ENCODE peak calls at places on chromosomes 2 and 18, in four cellular contexts. One of them, this sample, is unnamed.
A peak's percentile ranks its signal among the peaks of the same experiment; 100 is the strongest.

GRCh38 chr2:60641866-60642788 is 88.7 kb upstream of the BCL11A start:
- DNase-seq in brain microvascular endothelial cell: peak; percentile 29
- DNase-seq in fibroblast of mammary gland: peak; percentile 70
- DNase-seq in AG09309: peak; percentile 13
- DNase-seq in this sample: peak; percentile 60

GRCh38 chr2:147689510-147689909 is 155.3 kb upstream of the ACVR2A start:
- DNase-seq in AG09309: no peak
- DNase-seq in brain microvascular endothelial cell: no peak
- DNase-seq in fibroblast of mammary gland: no peak
- DNase-seq in this sample: no peak

GRCh38 chr2:101881131-101881530 is 110.6 kb upstream of the IL1R2 start:
- DNase-seq in brain microvascular endothelial cell: no peak
- DNase-seq in AG09309: no peak
- DNase-seq in fibroblast of mammary gland: no peak
- DNase-seq in this sample: no peak

GRCh38 chr2:198930170-198930569 is 527.6 kb downstream of the SATB2 start:
- DNase-seq in brain microvascular endothelial cell: no peak
- DNase-seq in fibroblast of mammary gland: no peak
- DNase-seq in AG09309: no peak
- DNase-seq in this sample: peak; percentile 19

GRCh38 chr2:164560181-164560792 is 61.0 kb downstream of the GRB14 start:
- DNase-seq in AG09309: peak; percentile 11
- DNase-seq in brain microvascular endothelial cell: peak; percentile 23
- DNase-seq in fibroblast of mammary gland: peak; percentile 32
- DNase-seq in this sample: peak; percentile 30

GRCh38 chr18:54390838-54391237 is 33.1 kb downstream of the C18orf54 start:
- DNase-seq in AG09309: no peak
- DNase-seq in fibroblast of mammary gland: no peak
- DNase-seq in brain microvascular endothelial cell: no peak
- DNase-seq in this sample: no peak

GRCh38 chr2:34241905-34242740 is 643.0 kb upstream of the FAM98A start:
- DNase-seq in fibroblast of mammary gland: no peak
- DNase-seq in AG09309: no peak
- DNase-seq in brain microvascular endothelial cell: no peak
- DNase-seq in this sample: no peak

GRCh38 chr2:72141881-72142742 is 5.5 kb downstream of the CYP26B1 start:
- DNase-seq in AG09309: no peak
- DNase-seq in fibroblast of mammary gland: no peak
- DNase-seq in brain microvascular endothelial cell: no peak
- DNase-seq in this sample: no peak

GRCh38 chr2:105756435-105756834 is 11.7 kb downstream of the NCK2 start:
- DNase-seq in brain microvascular endothelial cell: no peak
- DNase-seq in fibroblast of mammary gland: no peak
- DNase-seq in AG09309: no peak
- DNase-seq in this sample: no peak

GRCh38 chr2:71157124-71157802 is 26.8 kb downstream of the MPHOSPH10 start:
- DNase-seq in brain microvascular endothelial cell: peak; percentile 24
- DNase-seq in fibroblast of mammary gland: peak; percentile 29
- DNase-seq in AG09309: no peak
- DNase-seq in this sample: peak; percentile 60

GRCh38 chr2:224904390-224904789 is 137.9 kb downstream of the DOCK10 start:
- DNase-seq in brain microvascular endothelial cell: no peak
- DNase-seq in AG09309: no peak
- DNase-seq in fibroblast of mammary gland: peak; percentile 59
- DNase-seq in this sample: peak; percentile 42

GRCh38 chr2:118443596-118443995 is 355.3 kb downstream of the INSIG2 start:
- DNase-seq in brain microvascular endothelial cell: peak; percentile 35
- DNase-seq in fibroblast of mammary gland: peak; percentile 92
- DNase-seq in AG09309: peak; percentile 23
- DNase-seq in this sample: peak; percentile 80

GRCh38 chr2:223865124-223865523 is 27.7 kb upstream of the AP1S3 start:
- DNase-seq in fibroblast of mammary gland: no peak
- DNase-seq in brain microvascular endothelial cell: no peak
- DNase-seq in AG09309: no peak
- DNase-seq in this sample: no peak

GRCh38 chr18:44841221-44841620 is 160.5 kb downstream of the SETBP1 start:
- DNase-seq in AG09309: no peak
- DNase-seq in brain microvascular endothelial cell: peak; percentile 9
- DNase-seq in fibroblast of mammary gland: peak; percentile 37
- DNase-seq in this sample: no peak

GRCh38 chr2:202025816-202026215 is 7.8 kb upstream of the FZD7 start:
- DNase-seq in fibroblast of mammary gland: no peak
- DNase-seq in brain microvascular endothelial cell: no peak
- DNase-seq in AG09309: peak; percentile 71
- DNase-seq in this sample: no peak

GRCh38 chr2:71452565-71452964 is 796 bp upstream of the DYSF start:
- DNase-seq in fibroblast of mammary gland: peak; percentile 57
- DNase-seq in brain microvascular endothelial cell: no peak
- DNase-seq in AG09309: no peak
- DNase-seq in this sample: peak; percentile 92

GRCh38 chr2:176092270-176093144 is at the start of gene HOXD13:
- DNase-seq in AG09309: no peak
- DNase-seq in fibroblast of mammary gland: no peak
- DNase-seq in brain microvascular endothelial cell: no peak
- DNase-seq in this sample: no peak

GRCh38 chr2:1224901-1225300 is 188.4 kb upstream of the TPO start:
- DNase-seq in fibroblast of mammary gland: no peak
- DNase-seq in AG09309: no peak
- DNase-seq in brain microvascular endothelial cell: peak; percentile 38
- DNase-seq in this sample: no peak

GRCh38 chr2:222013889-222014288 is 284.9 kb downstream of the PAX3 start:
- DNase-seq in brain microvascular endothelial cell: no peak
- DNase-seq in AG09309: no peak
- DNase-seq in fibroblast of mammary gland: no peak
- DNase-seq in this sample: no peak

GRCh38 chr18:48408727-48409590 is at the start of gene ZBTB7C:
- DNase-seq in fibroblast of mammary gland: no peak
- DNase-seq in AG09309: no peak
- DNase-seq in brain microvascular endothelial cell: no peak
- DNase-seq in this sample: no peak

GRCh38 chr2:206353685-206354084 is 79.2 kb downstream of the ZDBF2 start:
- DNase-seq in AG09309: no peak
- DNase-seq in fibroblast of mammary gland: peak; percentile 17
- DNase-seq in brain microvascular endothelial cell: no peak
- DNase-seq in this sample: peak; percentile 8

GRCh38 chr2:23697676-23698075 is 229.2 kb downstream of the ATAD2B start:
- DNase-seq in AG09309: no peak
- DNase-seq in fibroblast of mammary gland: peak; percentile 19
- DNase-seq in brain microvascular endothelial cell: peak; percentile 33
- DNase-seq in this sample: no peak

GRCh38 chr18:12336251-12336650 is 28.2 kb downstream of the TUBB6 start:
- DNase-seq in fibroblast of mammary gland: no peak
- DNase-seq in AG09309: no peak
- DNase-seq in brain microvascular endothelial cell: no peak
- DNase-seq in this sample: peak; percentile 25

GRCh38 chr2:232502901-232503791 is 15.5 kb upstream of the ECEL1 start:
- DNase-seq in fibroblast of mammary gland: peak; percentile 42
- DNase-seq in AG09309: no peak
- DNase-seq in brain microvascular endothelial cell: peak; percentile 14
- DNase-seq in this sample: peak; percentile 44

GRCh38 chr2:74205586-74205985 is 7.2 kb downstream of the MTHFD2 start:
- DNase-seq in AG09309: no peak
- DNase-seq in brain microvascular endothelial cell: no peak
- DNase-seq in fibroblast of mammary gland: no peak
- DNase-seq in this sample: peak; percentile 59

GRCh38 chr2:46811379-46812310 is 104.0 kb downstream of the MCFD2 start:
- DNase-seq in AG09309: no peak
- DNase-seq in fibroblast of mammary gland: no peak
- DNase-seq in brain microvascular endothelial cell: no peak
- DNase-seq in this sample: no peak

GRCh38 chr2:138974651-138975050 is 194.5 kb upstream of the NXPH2 start:
- DNase-seq in fibroblast of mammary gland: no peak
- DNase-seq in brain microvascular endothelial cell: peak; percentile 63
- DNase-seq in AG09309: no peak
- DNase-seq in this sample: no peak

GRCh38 chr2:15636972-15637785 is 45.5 kb downstream of the DDX1 start:
- DNase-seq in AG09309: peak; percentile 13
- DNase-seq in fibroblast of mammary gland: peak; percentile 69
- DNase-seq in brain microvascular endothelial cell: peak; percentile 73
- DNase-seq in this sample: peak; percentile 70

DNA sequence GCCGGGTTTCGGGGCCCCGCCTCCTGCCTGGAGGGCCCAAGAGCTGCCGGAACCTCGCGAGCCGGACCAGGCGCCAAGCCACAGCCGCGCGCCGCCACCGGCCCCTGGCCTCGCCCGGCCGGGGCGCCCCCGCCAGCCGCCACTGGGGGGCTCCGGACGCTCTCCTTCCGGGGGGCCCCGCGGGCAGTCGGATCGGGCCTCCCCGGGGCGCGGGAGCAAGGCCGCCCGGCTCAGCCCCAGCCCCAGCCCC is 17.4 kb upstream of the HAAO start:
- DNase-seq in brain microvascular endothelial cell: peak; percentile 76
- DNase-seq in fibroblast of mammary gland: no peak
- DNase-seq in AG09309: no peak
- DNase-seq in this sample: peak; percentile 80
- TF ChIP-seq CTCF in brain microvascular endothelial cell: no peak
- TF ChIP-seq CTCF in fibroblast of mammary gland: no peak
- TF ChIP-seq CTCF in AG09309: peak; percentile 2
- TF ChIP-seq CTCF in this sample: no peak

GRCh38 chr2:235660484-235661081 is 166.7 kb downstream of the AGAP1 start:
- DNase-seq in fibroblast of mammary gland: no peak
- DNase-seq in brain microvascular endothelial cell: no peak
- DNase-seq in AG09309: no peak
- DNase-seq in this sample: no peak

GRCh38 chr2:235661538-235661937 is 167.7 kb downstream of the AGAP1 start:
- DNase-seq in AG09309: no peak
- DNase-seq in brain microvascular endothelial cell: no peak
- DNase-seq in fibroblast of mammary gland: no peak
- DNase-seq in this sample: no peak

GRCh38 chr2:235659767-235660322 is 166.0 kb downstream of the AGAP1 start:
- DNase-seq in fibroblast of mammary gland: peak; percentile 88
- DNase-seq in AG09309: peak; percentile 61
- DNase-seq in brain microvascular endothelial cell: peak; percentile 92
- DNase-seq in this sample: no peak

GRCh38 chr2:235661136-235661535 is 167.3 kb downstream of the AGAP1 start:
- DNase-seq in brain microvascular endothelial cell: no peak
- DNase-seq in AG09309: no peak
- DNase-seq in fibroblast of mammary gland: peak; percentile 44
- DNase-seq in this sample: no peak

GRCh38 chr2:235658371-235659174 is 164.7 kb downstream of the AGAP1 start:
- DNase-seq in fibroblast of mammary gland: no peak
- DNase-seq in brain microvascular endothelial cell: no peak
- DNase-seq in AG09309: no peak
- DNase-seq in this sample: no peak
- TF ChIP-seq CTCF in fibroblast of mammary gland: no peak
- TF ChIP-seq CTCF in brain microvascular endothelial cell: no peak
- TF ChIP-seq CTCF in AG09309: no peak
- TF ChIP-seq CTCF in this sample: no peak

GRCh38 chr2:39095624-39096023 is 25.2 kb downstream of the SOS1 start:
- DNase-seq in brain microvascular endothelial cell: no peak
- DNase-seq in fibroblast of mammary gland: no peak
- DNase-seq in AG09309: no peak
- DNase-seq in this sample: no peak
- TF ChIP-seq CTCF in brain microvascular endothelial cell: no peak
- TF ChIP-seq CTCF in fibroblast of mammary gland: no peak
- TF ChIP-seq CTCF in AG09309: no peak
- TF ChIP-seq CTCF in this sample: no peak

DNA sequence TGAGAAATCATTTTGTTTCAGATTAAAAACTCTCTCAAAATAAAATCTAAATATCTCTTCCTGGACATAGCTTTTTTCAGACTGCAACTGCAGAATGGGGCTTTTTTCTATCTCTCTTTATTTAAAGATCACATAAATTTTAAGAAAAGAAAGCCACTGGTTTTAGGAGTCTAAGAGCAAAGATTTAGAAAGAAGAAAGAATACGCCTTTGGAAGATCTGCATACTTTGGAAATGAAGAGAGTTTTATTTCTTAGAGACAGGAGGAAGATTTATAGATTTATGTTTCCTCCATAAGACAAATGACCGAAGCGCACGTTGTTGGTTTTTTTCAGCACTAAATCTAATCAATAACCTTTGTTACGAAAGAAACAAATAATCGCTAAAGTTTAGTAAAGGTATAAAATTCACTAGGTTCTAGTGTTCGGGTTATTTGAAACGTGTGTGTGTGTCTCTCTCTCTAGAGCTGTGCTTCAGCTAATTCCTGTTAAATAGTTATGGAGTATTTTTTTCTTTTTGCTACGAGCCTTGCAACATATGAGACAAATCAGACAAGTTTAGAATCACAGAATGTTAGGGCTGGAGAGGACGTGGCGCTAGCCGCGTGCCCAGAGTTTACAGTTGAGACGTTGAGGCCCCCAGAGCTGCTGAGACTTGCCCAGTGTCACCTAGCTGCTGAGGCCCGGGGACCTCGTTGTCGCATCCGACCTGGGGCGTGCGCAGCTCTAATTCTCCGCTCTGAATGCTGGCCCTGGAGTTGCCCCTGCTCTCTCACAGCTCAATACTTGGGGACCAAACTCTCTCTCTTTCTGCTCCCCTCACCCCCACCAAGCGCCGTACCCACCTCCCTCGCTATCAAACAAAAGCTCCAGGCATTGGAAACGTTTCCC is 69.8 kb downstream of the CTAGE1 start:
- DNase-seq in brain microvascular endothelial cell: peak; percentile 15
- DNase-seq in AG09309: no peak
- DNase-seq in fibroblast of mammary gland: no peak
- DNase-seq in this sample: no peak
- TF ChIP-seq CTCF in brain microvascular endothelial cell: no peak
- TF ChIP-seq CTCF in AG09309: no peak
- TF ChIP-seq CTCF in fibroblast of mammary gland: no peak
- TF ChIP-seq CTCF in this sample: no peak

DNA sequence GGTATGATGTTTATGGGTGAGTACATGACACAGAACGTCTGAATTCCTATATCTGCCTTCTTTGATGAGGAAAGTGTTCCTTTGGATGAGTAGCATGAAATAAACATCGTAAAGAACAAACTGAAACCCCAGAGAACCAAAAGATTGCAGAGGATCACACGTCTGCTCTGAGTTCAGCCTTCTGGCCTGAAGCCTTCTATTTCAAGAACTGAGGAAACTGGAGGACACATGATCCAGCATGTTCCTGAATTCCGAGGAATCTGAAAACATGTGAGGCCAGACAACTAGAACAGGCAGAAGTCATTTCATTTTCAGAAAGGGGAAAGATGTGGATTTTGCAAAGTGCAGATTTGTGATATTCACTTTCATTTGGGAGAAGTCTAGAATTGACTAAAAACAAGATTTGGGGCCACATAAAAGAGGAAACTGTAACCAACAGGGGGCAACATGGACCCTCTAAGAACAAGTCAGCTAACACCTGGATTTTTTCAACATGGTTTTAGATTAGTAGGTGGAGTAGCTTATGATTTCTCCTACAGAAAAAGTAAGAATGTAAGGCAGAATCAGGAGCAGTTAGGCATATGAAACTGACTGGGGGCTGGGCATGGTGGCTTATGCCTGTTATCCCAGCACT is 8.3 kb downstream of the SULT6B1 start:
- DNase-seq in brain microvascular endothelial cell: no peak
- DNase-seq in fibroblast of mammary gland: peak; percentile 6
- DNase-seq in AG09309: no peak
- DNase-seq in this sample: no peak
- TF ChIP-seq CTCF in brain microvascular endothelial cell: no peak
- TF ChIP-seq CTCF in fibroblast of mammary gland: no peak
- TF ChIP-seq CTCF in AG09309: peak; percentile 8
- TF ChIP-seq CTCF in this sample: no peak

This sample was measured in MCF 10A.